ENCODE peak calls at places on chromosomes 3 and 15, in four cellular contexts. X is A549, A is uterus, S is Peyer's patch. N is an unnamed sample. For H3K4me1, the result is how much of the 10 kb centered on the place peaks cover.

GRCh38 chr3:5011555-5012256 is 32.5 kb downstream of the BHLHE40 start:
- DNase-seq in S (no peak), X (no peak), A (no peak), N (no peak)

GRCh38 chr15:59420108-59420507 is 17.9 kb upstream of the FAM81A start:
- DNase-seq in A (no peak), X (no peak), S (no peak), N (no peak)

GRCh38 chr3:107598926-107599754 is 76.4 kb downstream of the BBX start:
- DNase-seq in A (peak), S (peak), X (peak), N (peak)

GRCh38 chr3:127743676-127744075 is 70.9 kb downstream of the ABTB1 start:
- DNase-seq in A (no peak), S (no peak), X (no peak), N (no peak)

GRCh38 chr15:88800026-88800425 is 3.2 kb upstream of the ACAN start:
- DNase-seq in X (peak), S (no peak), A (no peak), N (no peak)

GRCh38 chr3:110419571-110419970 is 652.0 kb upstream of the NECTIN3 start:
- DNase-seq in A (no peak), S (no peak), X (no peak), N (no peak)

GRCh38 chr3:124266517-124266916 is 274.6 kb upstream of the ROPN1 start:
- DNase-seq in S (no peak), X (peak), A (no peak), N (no peak)

GRCh38 chr3:58588030-58588614 is 10.9 kb upstream of the FAM107A start:
- DNase-seq in A (no peak), X (no peak), S (no peak), N (no peak)

GRCh38 chr3:177357352-177358084 is 160.2 kb upstream of the TBL1XR1 start:
- DNase-seq in X (peak), S (peak), A (peak), N (peak)

DNA sequence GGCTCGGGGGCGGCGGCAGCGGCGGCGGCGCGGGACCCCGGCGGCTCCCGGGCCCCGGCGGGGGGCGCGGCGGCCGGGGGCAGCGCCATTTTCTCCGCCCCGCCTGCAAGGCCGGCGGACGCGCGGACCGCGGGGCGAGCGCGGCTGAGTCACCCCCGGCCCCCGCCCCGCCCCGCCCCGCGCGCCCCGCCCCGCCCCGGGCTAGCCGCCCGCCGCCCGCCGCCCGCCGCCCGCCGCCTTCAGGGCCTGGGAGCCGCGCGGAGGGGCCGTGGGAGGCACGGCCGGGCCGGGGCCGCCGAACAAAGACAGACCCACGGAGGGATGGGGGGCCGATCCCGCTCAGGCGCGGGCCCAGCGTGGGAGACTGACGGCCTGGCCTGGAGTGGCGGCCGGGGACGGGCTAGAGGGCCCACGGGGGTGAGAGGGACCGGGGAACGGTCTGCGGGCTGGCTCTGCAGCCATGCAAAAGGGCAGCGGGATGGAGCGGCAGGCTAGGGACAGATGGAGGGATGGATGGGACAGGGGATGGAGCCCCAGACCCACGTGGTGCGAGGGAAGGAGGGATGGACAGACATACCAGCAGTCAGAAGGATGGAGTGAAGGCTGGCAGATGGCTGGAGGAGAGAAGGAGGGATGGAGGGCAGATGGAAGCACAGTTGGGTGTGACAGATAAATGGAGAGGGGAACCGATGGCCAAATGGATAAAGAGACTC is at the start of gene EIF4E3:
- DNase-seq in S (peak), A (peak), X (no peak), N (peak)
- H3K4me1 ChIP-seq in S (under half), A (under half), X (under half), N (under half)

GRCh38 chr3:192011137-192011536 is 550.2 kb downstream of the PYDC2 start:
- DNase-seq in X (no peak), S (no peak), A (no peak), N (no peak)

GRCh38 chr3:192010490-192010889 is 549.5 kb downstream of the PYDC2 start:
- DNase-seq in X (no peak), A (no peak), S (no peak), N (no peak)

GRCh38 chr3:192013110-192013509 is 552.1 kb downstream of the PYDC2 start:
- DNase-seq in X (no peak), A (no peak), S (no peak), N (no peak)
- H3K27ac ChIP-seq in X (no peak), A (no peak), S (no peak), N (no peak)

GRCh38 chr15:41881925-41882688 is 11.7 kb downstream of the SPTBN5 start:
- DNase-seq in S (no peak), X (no peak), A (no peak), N (peak)
- H3K4me3 ChIP-seq in S (peak), X (no peak), A (peak), N (no peak)

DNA sequence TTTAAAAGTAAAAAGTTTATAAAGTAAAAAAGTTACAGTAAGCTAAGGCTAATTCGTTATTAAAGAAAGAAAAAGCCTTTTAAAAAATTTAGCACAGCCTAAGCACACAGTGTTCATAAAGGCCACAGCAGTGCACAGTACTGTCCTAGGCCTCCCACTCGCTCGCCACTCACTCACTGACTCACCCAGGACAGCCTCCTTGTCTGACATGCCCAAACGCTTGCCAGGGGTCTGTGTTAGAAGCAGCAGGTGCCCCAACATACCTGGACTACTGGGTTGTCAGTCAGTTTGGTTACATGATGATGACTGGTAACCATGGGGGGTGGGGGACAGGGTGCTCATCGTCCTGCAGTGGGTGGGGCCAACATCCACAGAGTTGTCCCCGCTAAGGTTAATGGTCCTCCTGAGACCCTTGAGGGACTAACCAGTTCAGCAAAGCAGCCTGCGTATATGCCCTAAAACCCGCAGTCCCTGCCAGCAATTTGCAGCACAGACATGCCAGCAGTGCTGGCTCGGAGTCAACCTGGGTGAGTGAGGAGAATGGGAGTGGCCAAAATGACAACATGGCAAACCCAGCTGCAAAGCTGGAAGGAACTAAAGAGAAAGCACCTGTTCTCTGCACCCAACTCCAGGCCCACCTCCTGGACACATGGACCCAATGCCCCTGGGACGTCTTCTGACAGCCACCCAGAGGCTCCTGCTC is 49.2 kb downstream of the CYFIP1 start:
- DNase-seq in S (no peak), A (no peak), X (no peak), N (peak)
- H3K4me1 ChIP-seq in S (under half), A (under half), X (under half), N (under half)

DNA sequence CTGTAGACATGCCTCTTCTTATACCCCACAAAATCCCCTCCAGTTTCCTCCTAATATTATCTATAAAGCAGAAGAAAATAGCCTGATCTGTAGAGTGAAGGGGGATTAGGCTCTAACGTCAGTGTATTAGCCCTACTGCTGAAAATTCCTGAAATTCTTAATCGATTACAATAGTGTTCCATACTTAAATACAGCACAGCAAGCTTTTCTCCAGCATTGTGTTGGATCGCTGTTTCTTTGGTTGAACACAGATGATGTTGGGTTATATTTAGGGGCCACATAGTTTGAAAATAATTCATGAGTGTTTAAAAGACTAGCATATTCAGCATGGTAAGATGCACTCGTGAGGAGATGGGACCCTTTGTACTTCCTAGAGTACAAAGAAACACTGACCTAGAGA is 52.5 kb downstream of the PIAS1 start:
- DNase-seq in X (no peak), S (no peak), A (no peak), N (no peak)
- H3K27ac ChIP-seq in X (no peak), S (no peak), A (no peak), N (peak)

DNA sequence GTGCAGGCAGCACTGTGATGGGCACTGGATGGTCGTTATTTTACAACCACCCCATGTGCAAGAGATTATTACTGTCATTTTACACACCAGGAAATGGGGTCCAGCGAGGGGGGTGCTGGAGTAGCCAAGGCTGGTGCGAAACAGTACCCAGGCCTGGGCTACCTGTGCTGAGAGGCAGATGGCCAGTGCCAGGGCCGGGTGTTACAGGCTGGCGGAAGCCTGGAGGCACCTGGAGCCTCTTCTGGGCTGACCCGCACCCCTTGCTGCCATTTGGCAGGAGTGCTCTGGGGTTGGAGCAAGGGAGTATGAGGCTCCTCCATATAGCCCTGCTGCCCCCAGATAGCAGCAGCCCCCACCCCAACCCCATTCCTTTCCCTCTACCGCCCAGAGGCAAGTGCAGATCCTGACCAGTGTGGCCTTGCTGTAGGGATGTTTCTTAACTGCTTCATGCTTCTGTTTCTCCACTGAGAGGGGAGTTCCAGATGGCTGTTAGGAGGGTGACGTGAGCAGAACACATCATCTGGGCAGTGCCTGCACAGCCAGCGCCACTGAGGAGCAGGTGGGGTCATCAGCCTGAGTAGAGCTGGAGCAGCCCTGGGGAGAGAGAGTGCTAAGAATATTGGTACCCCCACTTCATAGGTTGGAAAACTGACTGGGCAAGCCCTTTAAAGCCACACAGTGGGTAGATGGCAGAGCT is 15.3 kb downstream of the SNX33 start:
- DNase-seq in A (no peak), S (no peak), X (no peak), N (no peak)
- H3K4me3 ChIP-seq in A (no peak), S (no peak), X (no peak), N (no peak)

GRCh38 chr3:14372587-14372986 is 29.8 kb upstream of the SLC6A6 start:
- DNase-seq in S (no peak), X (no peak), A (no peak), N (no peak)
- H3K4me1 ChIP-seq in S (under half), X (under half), A (under half), N (under half)

DNA sequence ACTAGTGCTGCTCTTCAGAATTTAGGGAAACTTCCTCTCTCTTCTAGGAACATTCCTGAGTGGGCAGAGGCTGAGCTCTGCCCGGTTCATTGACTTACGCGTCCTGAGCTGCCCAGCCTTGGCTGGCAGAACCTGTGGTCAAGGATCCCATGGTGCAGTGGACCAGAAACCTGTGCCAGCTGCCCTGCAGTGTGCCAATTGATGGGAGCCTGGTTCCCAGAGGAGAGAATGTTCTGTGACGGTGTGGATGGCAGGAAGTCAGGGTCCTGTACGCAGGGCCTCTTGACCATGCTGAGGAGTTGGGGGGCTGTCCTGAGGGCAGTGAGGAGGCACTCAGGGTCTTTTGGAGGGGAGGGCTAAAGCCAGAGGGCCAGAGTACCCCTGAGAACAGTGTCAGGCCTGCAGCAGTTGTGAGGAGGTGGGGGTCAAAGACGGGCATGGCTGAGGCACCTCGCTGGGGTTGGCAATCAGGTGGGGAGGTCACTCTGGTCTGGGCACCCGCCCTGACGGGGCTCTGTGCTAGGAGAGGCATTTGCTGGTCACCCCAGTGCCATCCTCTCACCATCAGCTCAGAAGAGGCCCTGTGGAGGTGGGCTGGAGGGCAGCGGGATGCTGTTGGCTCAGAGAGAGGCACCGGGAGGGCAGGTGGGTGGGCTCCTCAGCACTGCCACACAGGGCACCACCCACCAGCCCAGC is 61.1 kb downstream of the SCN5A start:
- DNase-seq in A (no peak), S (peak), X (no peak), N (no peak)
- H3K27ac ChIP-seq in A (no peak), S (no peak), X (no peak), N (no peak)

GRCh38 chr15:74127255-74127953 is 3.0 kb upstream of the ISLR2 start:
- DNase-seq in A (peak), S (peak), X (peak), N (peak)
- H3K4me3 ChIP-seq in A (peak), S (peak), X (peak), N (no peak)